ENCODE peak calls at places on chromosomes 16 and 17, in eight cellular contexts. One of them, this sample, is unnamed.

GRCh38 chr17:63435681-63436522 is 10.2 kb downstream of the CYB561 start:
- DNase-seq in nephron progenitor cell: no peak
- DNase-seq in GM23338: peak; percentile 84
- DNase-seq in neural crest cell: no peak
- DNase-seq in fibroblast of lung: no peak
- DNase-seq in tibial nerve: no peak
- DNase-seq in dorsolateral prefrontal cortex: no peak
- DNase-seq in OCI-LY7: peak; percentile 75
- DNase-seq in this sample: no peak

GRCh38 chr17:42107597-42108576 is 4.6 kb downstream of the DHX58 start:
- DNase-seq in nephron progenitor cell: peak; percentile 99
- DNase-seq in GM23338: peak; percentile 97
- DNase-seq in neural crest cell: peak; percentile 90
- DNase-seq in fibroblast of lung: peak; percentile 30
- DNase-seq in tibial nerve: no peak
- DNase-seq in dorsolateral prefrontal cortex: peak; percentile 40
- DNase-seq in OCI-LY7: peak; percentile 94
- DNase-seq in this sample: peak; percentile 79

GRCh38 chr16:16857603-16858283 is 478.8 kb downstream of the NPIPA7 start:
- DNase-seq in nephron progenitor cell: no peak
- DNase-seq in GM23338: no peak
- DNase-seq in neural crest cell: no peak
- DNase-seq in fibroblast of lung: no peak
- DNase-seq in tibial nerve: no peak
- DNase-seq in dorsolateral prefrontal cortex: no peak
- DNase-seq in OCI-LY7: no peak
- DNase-seq in this sample: no peak

GRCh38 chr17:63785556-63785955 is 11.6 kb downstream of the DDX42 start:
- DNase-seq in nephron progenitor cell: no peak
- DNase-seq in GM23338: no peak
- DNase-seq in neural crest cell: no peak
- DNase-seq in fibroblast of lung: peak; percentile 31
- DNase-seq in tibial nerve: no peak
- DNase-seq in dorsolateral prefrontal cortex: no peak
- DNase-seq in OCI-LY7: no peak
- DNase-seq in this sample: no peak

GRCh38 chr17:35083071-35083470 is 19.6 kb upstream of the RFFL start:
- DNase-seq in nephron progenitor cell: no peak
- DNase-seq in GM23338: no peak
- DNase-seq in neural crest cell: no peak
- DNase-seq in fibroblast of lung: no peak
- DNase-seq in tibial nerve: no peak
- DNase-seq in dorsolateral prefrontal cortex: no peak
- DNase-seq in OCI-LY7: no peak
- DNase-seq in this sample: no peak

GRCh38 chr17:42578282-42578869 is 847 bp upstream of the PSMC3IP start:
- DNase-seq in nephron progenitor cell: peak; percentile 81
- DNase-seq in GM23338: peak; percentile 96
- DNase-seq in neural crest cell: peak; percentile 77
- DNase-seq in fibroblast of lung: peak; percentile 76
- DNase-seq in tibial nerve: peak; percentile 69
- DNase-seq in dorsolateral prefrontal cortex: peak; percentile 71
- DNase-seq in OCI-LY7: peak; percentile 93
- DNase-seq in this sample: peak; percentile 61

GRCh38 chr16:89489731-89490385 is 503 bp downstream of the ANKRD11 start:
- DNase-seq in nephron progenitor cell: peak; percentile 48
- DNase-seq in GM23338: no peak
- DNase-seq in neural crest cell: no peak
- DNase-seq in fibroblast of lung: no peak
- DNase-seq in tibial nerve: no peak
- DNase-seq in dorsolateral prefrontal cortex: no peak
- DNase-seq in OCI-LY7: no peak
- DNase-seq in this sample: no peak

GRCh38 chr16:25012525-25012991 is 2.6 kb downstream of the ARHGAP17 start:
- DNase-seq in nephron progenitor cell: no peak
- DNase-seq in GM23338: no peak
- DNase-seq in neural crest cell: no peak
- DNase-seq in fibroblast of lung: peak; percentile 89
- DNase-seq in tibial nerve: no peak
- DNase-seq in dorsolateral prefrontal cortex: no peak
- DNase-seq in OCI-LY7: no peak
- DNase-seq in this sample: no peak

GRCh38 chr16:68893710-68894705 is 50.7 kb downstream of the TANGO6 start:
- DNase-seq in nephron progenitor cell: peak; percentile 58
- DNase-seq in GM23338: peak; percentile 56
- DNase-seq in neural crest cell: peak; percentile 9
- DNase-seq in fibroblast of lung: peak; percentile 26
- DNase-seq in tibial nerve: no peak
- DNase-seq in dorsolateral prefrontal cortex: no peak
- DNase-seq in OCI-LY7: no peak
- DNase-seq in this sample: no peak

GRCh38 chr16:1002399-1003161 is 21.0 kb downstream of the SOX8 start:
- DNase-seq in nephron progenitor cell: no peak
- DNase-seq in GM23338: no peak
- DNase-seq in neural crest cell: no peak
- DNase-seq in fibroblast of lung: peak; percentile 89
- DNase-seq in tibial nerve: no peak
- DNase-seq in dorsolateral prefrontal cortex: no peak
- DNase-seq in OCI-LY7: no peak
- DNase-seq in this sample: no peak

GRCh38 chr17:63496663-63497400 is 20.0 kb downstream of the ACE start:
- DNase-seq in nephron progenitor cell: no peak
- DNase-seq in GM23338: no peak
- DNase-seq in neural crest cell: no peak
- DNase-seq in fibroblast of lung: no peak
- DNase-seq in tibial nerve: no peak
- DNase-seq in dorsolateral prefrontal cortex: no peak
- DNase-seq in OCI-LY7: no peak
- DNase-seq in this sample: no peak

GRCh38 chr16:31487720-31488629 is 5.1 kb downstream of the SLC5A2 start:
- DNase-seq in nephron progenitor cell: peak; percentile 73
- DNase-seq in GM23338: peak; percentile 89
- DNase-seq in neural crest cell: no peak
- DNase-seq in fibroblast of lung: peak; percentile 25
- DNase-seq in tibial nerve: no peak
- DNase-seq in dorsolateral prefrontal cortex: no peak
- DNase-seq in OCI-LY7: no peak
- DNase-seq in this sample: peak; percentile 51

GRCh38 chr17:1931759-1932579 is 93.2 kb downstream of the RTN4RL1 start:
- DNase-seq in nephron progenitor cell: peak; percentile 66
- DNase-seq in GM23338: peak; percentile 76
- DNase-seq in neural crest cell: no peak
- DNase-seq in fibroblast of lung: peak; percentile 9
- DNase-seq in tibial nerve: no peak
- DNase-seq in dorsolateral prefrontal cortex: no peak
- DNase-seq in OCI-LY7: no peak
- DNase-seq in this sample: no peak

GRCh38 chr17:64638552-64639198 is 23.4 kb downstream of the SMURF2 start:
- DNase-seq in nephron progenitor cell: no peak
- DNase-seq in GM23338: no peak
- DNase-seq in neural crest cell: no peak
- DNase-seq in fibroblast of lung: no peak
- DNase-seq in tibial nerve: no peak
- DNase-seq in dorsolateral prefrontal cortex: no peak
- DNase-seq in OCI-LY7: no peak
- DNase-seq in this sample: no peak

GRCh38 chr17:31820691-31821435 is 38.2 kb downstream of the COPRS start:
- DNase-seq in nephron progenitor cell: no peak
- DNase-seq in GM23338: no peak
- DNase-seq in neural crest cell: no peak
- DNase-seq in fibroblast of lung: no peak
- DNase-seq in tibial nerve: no peak
- DNase-seq in dorsolateral prefrontal cortex: no peak
- DNase-seq in OCI-LY7: no peak
- DNase-seq in this sample: no peak

GRCh38 chr17:57293077-57293476 is 36.8 kb downstream of the MSI2 start:
- DNase-seq in nephron progenitor cell: peak; percentile 43
- DNase-seq in GM23338: no peak
- DNase-seq in neural crest cell: no peak
- DNase-seq in fibroblast of lung: no peak
- DNase-seq in tibial nerve: no peak
- DNase-seq in dorsolateral prefrontal cortex: no peak
- DNase-seq in OCI-LY7: no peak
- DNase-seq in this sample: no peak

GRCh38 chr17:49218941-49219913 is 8.7 kb downstream of the ABI3 start:
- DNase-seq in nephron progenitor cell: no peak
- DNase-seq in GM23338: peak; percentile 64
- DNase-seq in neural crest cell: no peak
- DNase-seq in fibroblast of lung: no peak
- DNase-seq in tibial nerve: no peak
- DNase-seq in dorsolateral prefrontal cortex: no peak
- DNase-seq in OCI-LY7: peak; percentile 55
- DNase-seq in this sample: peak; percentile 77

GRCh38 chr17:48610282-48611211 is at the start of gene HOXB7:
- DNase-seq in nephron progenitor cell: peak; percentile 83
- DNase-seq in GM23338: peak; percentile 60
- DNase-seq in neural crest cell: no peak
- DNase-seq in fibroblast of lung: peak; percentile 75
- DNase-seq in tibial nerve: peak; percentile 47
- DNase-seq in dorsolateral prefrontal cortex: no peak
- DNase-seq in OCI-LY7: peak; percentile 79
- DNase-seq in this sample: peak; percentile 68

DNA sequence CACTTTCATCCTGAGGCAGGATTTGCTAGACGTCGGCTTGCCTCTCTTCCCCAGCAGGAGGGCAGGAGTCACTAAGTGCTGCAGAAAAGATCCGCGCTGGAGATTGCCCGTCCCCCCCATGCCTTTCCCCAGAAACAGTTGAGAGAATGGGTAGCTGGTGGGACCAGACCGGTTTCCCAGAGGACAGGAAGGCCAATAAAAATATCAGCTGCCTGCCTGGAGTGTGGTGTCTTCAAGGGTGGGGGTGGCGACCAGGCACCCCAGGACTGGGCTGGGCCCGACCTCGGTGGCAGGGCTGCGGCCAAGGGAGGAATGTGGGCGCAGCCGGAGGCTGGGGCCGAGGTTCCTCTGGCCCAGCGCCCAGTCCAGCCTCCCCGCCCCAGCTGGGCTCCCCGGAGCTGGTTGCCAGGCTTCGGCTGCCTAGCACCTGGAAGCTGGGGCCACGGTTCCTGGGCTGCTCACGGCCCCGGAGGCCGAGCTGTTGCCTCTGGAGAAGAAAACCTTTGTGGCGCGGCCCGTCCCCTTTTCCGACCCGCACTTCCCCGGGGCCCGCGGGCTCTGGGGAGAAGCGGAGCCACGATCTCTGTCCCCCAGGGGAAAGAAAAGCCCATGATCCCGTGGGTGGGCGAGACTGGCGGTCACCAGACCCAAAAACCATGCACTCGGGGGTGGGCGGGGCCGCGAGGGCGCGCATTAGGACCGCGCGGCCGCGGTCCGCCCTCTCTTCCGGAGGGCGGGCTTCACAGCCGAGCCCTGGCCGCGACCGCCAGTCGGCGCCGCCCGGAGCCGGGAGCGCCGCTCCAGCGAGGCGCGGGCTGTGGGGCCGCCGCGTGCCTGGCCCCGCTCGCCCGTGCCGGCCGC is at the start of gene TRAF4:
- DNase-seq in nephron progenitor cell: peak; percentile 87
- DNase-seq in GM23338: peak; percentile 91
- DNase-seq in neural crest cell: peak; percentile 69
- DNase-seq in fibroblast of lung: peak; percentile 89
- DNase-seq in tibial nerve: peak; percentile 73
- DNase-seq in dorsolateral prefrontal cortex: no peak
- DNase-seq in OCI-LY7: peak; percentile 92
- DNase-seq in this sample: peak; percentile 74
- TF ChIP-seq CTCF in nephron progenitor cell: no peak
- TF ChIP-seq CTCF in GM23338: peak; percentile 19
- TF ChIP-seq CTCF in neural crest cell: peak; percentile 21
- TF ChIP-seq CTCF in fibroblast of lung: no peak
- TF ChIP-seq CTCF in tibial nerve: peak; percentile 38
- TF ChIP-seq CTCF in dorsolateral prefrontal cortex: no peak
- TF ChIP-seq CTCF in OCI-LY7: no peak
- TF ChIP-seq CTCF in this sample: no peak

DNA sequence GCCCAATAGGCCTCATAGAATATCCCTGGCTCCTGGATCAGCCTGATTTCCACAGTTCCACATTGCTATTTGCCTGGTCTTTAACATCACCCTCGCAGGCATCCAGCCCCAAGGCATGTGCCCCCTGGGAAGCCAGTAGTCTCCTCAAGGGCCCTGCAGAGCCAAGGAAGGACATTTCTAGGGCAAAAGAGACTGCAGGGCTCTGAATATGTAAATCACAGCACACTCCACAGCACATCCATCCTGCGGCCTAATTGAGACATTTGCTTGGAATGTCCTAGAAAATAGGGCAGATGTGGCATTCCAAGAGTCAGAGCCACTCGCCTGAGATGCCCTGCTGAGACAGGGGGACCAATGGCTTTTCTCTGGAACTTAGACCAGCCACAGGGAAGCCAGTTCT is 11.4 kb upstream of the C16orf78 start:
- DNase-seq in nephron progenitor cell: no peak
- DNase-seq in GM23338: peak; percentile 36
- DNase-seq in neural crest cell: no peak
- DNase-seq in fibroblast of lung: no peak
- DNase-seq in tibial nerve: no peak
- DNase-seq in dorsolateral prefrontal cortex: no peak
- DNase-seq in OCI-LY7: no peak
- DNase-seq in this sample: no peak
- TF ChIP-seq CTCF in nephron progenitor cell: no peak
- TF ChIP-seq CTCF in GM23338: no peak
- TF ChIP-seq CTCF in neural crest cell: no peak
- TF ChIP-seq CTCF in fibroblast of lung: no peak
- TF ChIP-seq CTCF in tibial nerve: no peak
- TF ChIP-seq CTCF in dorsolateral prefrontal cortex: no peak
- TF ChIP-seq CTCF in OCI-LY7: no peak
- TF ChIP-seq CTCF in this sample: no peak

GRCh38 chr17:36463916-36464764 is 22.3 kb upstream of the ZNHIT3 start:
- DNase-seq in nephron progenitor cell: peak; percentile 94
- DNase-seq in GM23338: peak; percentile 97
- DNase-seq in neural crest cell: peak; percentile 73
- DNase-seq in fibroblast of lung: peak; percentile 63
- DNase-seq in tibial nerve: no peak
- DNase-seq in dorsolateral prefrontal cortex: no peak
- DNase-seq in OCI-LY7: no peak
- DNase-seq in this sample: peak; percentile 52
- TF ChIP-seq CTCF in nephron progenitor cell: no peak
- TF ChIP-seq CTCF in GM23338: no peak
- TF ChIP-seq CTCF in neural crest cell: peak; percentile 22
- TF ChIP-seq CTCF in fibroblast of lung: no peak
- TF ChIP-seq CTCF in tibial nerve: no peak
- TF ChIP-seq CTCF in dorsolateral prefrontal cortex: no peak
- TF ChIP-seq CTCF in OCI-LY7: no peak
- TF ChIP-seq CTCF in this sample: no peak

DNA sequence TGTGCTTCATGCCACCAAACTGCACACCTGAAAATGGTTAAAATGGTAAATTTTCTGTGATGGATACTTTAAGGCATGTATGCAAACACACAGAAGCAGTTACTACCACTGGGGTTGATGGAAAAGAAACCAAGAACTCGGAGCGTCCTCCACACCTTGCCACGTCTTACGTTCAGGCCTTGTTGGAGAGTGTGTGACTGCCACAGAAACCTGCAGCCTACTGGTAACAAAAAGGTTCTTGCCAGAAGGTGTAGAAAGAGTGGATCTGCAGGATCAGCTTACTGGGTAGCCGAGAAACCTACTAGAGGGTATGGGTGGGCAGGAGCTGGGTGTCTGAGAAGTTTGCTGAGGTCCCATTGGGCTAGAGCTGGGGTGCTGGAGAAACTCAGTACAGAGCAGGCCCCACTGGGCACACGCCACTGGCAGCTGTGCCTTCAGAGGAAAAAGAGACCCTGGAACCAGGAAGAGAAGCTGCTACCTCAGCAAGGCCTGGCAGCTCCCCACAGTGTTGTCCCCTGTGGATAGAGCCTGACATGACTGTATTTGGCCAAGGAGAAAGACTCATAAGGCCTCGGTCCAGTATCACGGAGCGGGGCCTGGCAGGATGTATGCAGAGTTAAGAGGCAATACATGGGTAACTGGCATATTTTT is 204.6 kb downstream of the SEC14L1 start:
- DNase-seq in nephron progenitor cell: no peak
- DNase-seq in GM23338: no peak
- DNase-seq in neural crest cell: no peak
- DNase-seq in fibroblast of lung: no peak
- DNase-seq in tibial nerve: peak; percentile 13
- DNase-seq in dorsolateral prefrontal cortex: no peak
- DNase-seq in OCI-LY7: no peak
- DNase-seq in this sample: no peak
- TF ChIP-seq CTCF in nephron progenitor cell: no peak
- TF ChIP-seq CTCF in GM23338: no peak
- TF ChIP-seq CTCF in neural crest cell: no peak
- TF ChIP-seq CTCF in fibroblast of lung: no peak
- TF ChIP-seq CTCF in tibial nerve: no peak
- TF ChIP-seq CTCF in dorsolateral prefrontal cortex: no peak
- TF ChIP-seq CTCF in OCI-LY7: no peak
- TF ChIP-seq CTCF in this sample: no peak

This sample was measured in natural killer cell.